ENCODE peak calls at places on chromosome 7, in nine cellular contexts. C, A, H, Q, X, I, N, L and K are unnamed samples.

GRCh38 chr7:149334930-149335329 is 72.9 kb downstream of the ZNF783 start:
- DNase-seq in C (no peak), A (peak; percentile 49), H (no peak), Q (no peak), X (no peak), I (peak; percentile 23), N (no peak), L (no peak), K (no peak)

GRCh38 chr7:135964254-135964653 is 12.9 kb downstream of the MTPN start:
- DNase-seq in C (no peak), A (peak; percentile 33), H (no peak), Q (no peak), X (no peak), I (peak; percentile 66), N (no peak), L (peak; percentile 7), K (no peak)

GRCh38 chr7:159015081-159015893 is 129.4 kb downstream of the VIPR2 start:
- DNase-seq in C (no peak), A (no peak), H (peak; percentile 95), Q (peak; percentile 54), X (peak; percentile 68), I (no peak), N (peak; percentile 97), L (no peak), K (peak; percentile 68)

GRCh38 chr7:107715531-107715930 is 28.4 kb upstream of the CBLL1 start:
- DNase-seq in C (no peak), A (no peak), H (no peak), Q (no peak), X (no peak), I (peak; percentile 64), N (no peak), L (peak; percentile 57), K (no peak)

GRCh38 chr7:4766666-4767530 is 8.5 kb upstream of the AP5Z1 start:
- DNase-seq in C (no peak), A (no peak), H (no peak), Q (no peak), X (no peak), I (no peak), N (no peak), L (no peak), K (no peak)

GRCh38 chr7:47218378-47219176 is 363.3 kb downstream of the TNS3 start:
- DNase-seq in C (no peak), A (peak; percentile 40), H (no peak), Q (peak; percentile 42), X (no peak), I (peak; percentile 41), N (no peak), L (no peak), K (no peak)

GRCh38 chr7:105006367-105007139 is 7.5 kb upstream of the KMT2E start:
- DNase-seq in C (peak; percentile 59), A (no peak), H (no peak), Q (peak; percentile 47), X (no peak), I (peak; percentile 34), N (no peak), L (no peak), K (no peak)

GRCh38 chr7:80277434-80278427 is 143.1 kb downstream of the GNAI1 start:
- DNase-seq in C (no peak), A (peak; percentile 53), H (no peak), Q (no peak), X (no peak), I (peak; percentile 59), N (no peak), L (peak; percentile 32), K (no peak)

DNA sequence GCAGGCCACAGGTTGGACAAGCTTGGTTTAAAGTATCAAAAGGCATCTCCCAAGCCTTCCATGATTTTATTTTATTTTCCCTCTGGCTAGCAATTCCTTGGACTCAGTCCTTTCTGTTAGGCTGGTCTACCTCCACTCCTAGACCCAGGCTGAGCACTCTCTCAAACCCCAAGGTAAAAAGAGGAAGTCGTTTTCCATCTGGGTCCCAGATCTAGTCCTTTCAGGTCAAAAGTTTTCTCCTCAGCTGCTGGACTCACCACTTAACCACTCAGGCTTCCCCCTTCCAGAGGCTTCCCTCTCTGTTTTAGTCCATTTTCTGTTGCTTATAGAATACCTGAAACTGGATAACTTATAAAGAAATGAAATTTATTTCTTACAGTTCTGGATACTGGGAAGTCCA is 252.3 kb upstream of the MKLN1 start:
- DNase-seq in C (no peak), A (no peak), H (no peak), Q (no peak), X (no peak), I (no peak), N (no peak), L (no peak), K (no peak)
- H3K4me1 ChIP-seq in C (no peaks in the 10 kb centered on the region), A (peaks cover 6% of the 10 kb centered on the region), H (peaks cover 23% of the 10 kb centered on the region), Q (peaks cover 4% of the 10 kb centered on the region), X (peaks cover 7% of the 10 kb centered on the region), I (peaks cover 12% of the 10 kb centered on the region), N (peaks cover 58% of the 10 kb centered on the region), L (peaks cover 17% of the 10 kb centered on the region), K (peaks cover 64% of the 10 kb centered on the region)

DNA sequence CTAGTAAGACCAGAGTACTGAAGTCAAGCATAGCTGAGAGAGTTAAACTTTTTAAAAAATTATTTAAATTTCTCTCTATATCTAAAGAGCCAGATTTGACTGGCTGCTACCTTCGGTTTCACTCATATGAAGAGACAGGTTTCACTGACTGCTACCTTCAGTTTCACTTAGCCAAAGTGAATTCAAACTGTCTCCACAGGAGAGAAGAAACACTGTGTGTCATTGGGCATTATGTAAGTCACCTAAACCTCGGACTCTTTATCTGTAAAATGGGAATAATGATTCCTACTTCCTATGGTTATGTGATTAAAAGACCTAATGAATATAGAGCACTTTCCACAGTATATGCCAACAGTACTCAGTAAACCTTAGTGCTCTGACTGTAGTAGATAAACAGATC is 41.6 kb upstream of the MET start:
- DNase-seq in C (no peak), A (no peak), H (no peak), Q (no peak), X (no peak), I (no peak), N (no peak), L (no peak), K (no peak)
- H3K4me1 ChIP-seq in C (no peaks in the 10 kb centered on the region), A (no peaks in the 10 kb centered on the region), H (peaks cover 2% of the 10 kb centered on the region), Q (no peaks in the 10 kb centered on the region), X (peaks cover 5% of the 10 kb centered on the region), I (no peaks in the 10 kb centered on the region), N (peaks cover 3% of the 10 kb centered on the region), L (peaks cover 7% of the 10 kb centered on the region), K (no peaks in the 10 kb centered on the region)

DNA sequence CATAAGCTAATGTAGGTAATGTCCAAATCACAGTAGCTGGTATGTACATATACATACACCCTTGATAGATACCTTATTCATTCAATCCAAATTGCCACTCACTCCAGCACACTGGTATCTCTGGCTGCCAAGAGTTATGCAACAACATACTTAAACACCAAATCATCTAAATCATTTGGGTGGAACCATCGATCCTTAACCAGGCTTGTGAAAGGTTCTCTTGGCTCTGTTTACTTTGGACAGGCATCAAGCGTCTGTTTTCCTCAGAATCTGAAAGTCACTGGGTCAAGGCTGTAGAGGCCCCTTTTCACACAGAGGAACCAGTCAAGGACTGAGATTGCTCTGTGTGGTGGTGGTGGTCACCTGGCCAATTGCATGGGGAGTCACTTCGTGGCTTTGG is 24.6 kb downstream of the JAZF1 start:
- DNase-seq in C (no peak), A (peak; percentile 54), H (no peak), Q (no peak), X (no peak), I (peak; percentile 83), N (no peak), L (peak; percentile 59), K (no peak)
- H3K4me1 ChIP-seq in C (no peaks in the 10 kb centered on the region), A (peaks cover 5% of the 10 kb centered on the region), H (peaks cover 2% of the 10 kb centered on the region), Q (no peaks in the 10 kb centered on the region), X (peaks cover 5% of the 10 kb centered on the region), I (peaks cover 12% of the 10 kb centered on the region), N (peaks cover 28% of the 10 kb centered on the region), L (peaks cover 34% of the 10 kb centered on the region), K (peaks cover 37% of the 10 kb centered on the region)

DNA sequence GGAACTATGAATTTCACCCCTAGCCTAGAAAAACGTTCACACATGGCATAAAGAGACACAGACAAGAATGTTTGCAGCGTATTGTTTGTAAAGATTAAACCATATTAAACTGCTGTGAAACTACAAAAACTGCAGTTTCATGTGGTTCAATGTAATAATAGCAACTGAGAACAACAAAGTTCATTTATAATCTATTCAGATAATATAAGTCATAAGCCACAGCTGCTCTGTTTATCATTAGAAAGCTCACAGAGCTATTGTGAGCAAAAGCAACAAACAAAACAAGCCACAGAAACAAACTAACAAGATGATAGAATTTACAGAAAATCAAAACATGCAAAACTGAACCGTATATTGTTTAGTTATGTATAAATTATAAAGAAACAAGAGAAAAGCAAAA is 113.5 kb downstream of the AHR start:
- DNase-seq in C (no peak), A (no peak), H (no peak), Q (no peak), X (no peak), I (no peak), N (no peak), L (no peak), K (no peak)
- H3K4me1 ChIP-seq in C (no peaks in the 10 kb centered on the region), A (peaks cover 7% of the 10 kb centered on the region), H (no peaks in the 10 kb centered on the region), Q (no peaks in the 10 kb centered on the region), X (peaks cover 1% of the 10 kb centered on the region), I (peaks cover 3% of the 10 kb centered on the region), N (no peaks in the 10 kb centered on the region), L (peaks cover 4% of the 10 kb centered on the region), K (peaks cover 21% of the 10 kb centered on the region)

DNA sequence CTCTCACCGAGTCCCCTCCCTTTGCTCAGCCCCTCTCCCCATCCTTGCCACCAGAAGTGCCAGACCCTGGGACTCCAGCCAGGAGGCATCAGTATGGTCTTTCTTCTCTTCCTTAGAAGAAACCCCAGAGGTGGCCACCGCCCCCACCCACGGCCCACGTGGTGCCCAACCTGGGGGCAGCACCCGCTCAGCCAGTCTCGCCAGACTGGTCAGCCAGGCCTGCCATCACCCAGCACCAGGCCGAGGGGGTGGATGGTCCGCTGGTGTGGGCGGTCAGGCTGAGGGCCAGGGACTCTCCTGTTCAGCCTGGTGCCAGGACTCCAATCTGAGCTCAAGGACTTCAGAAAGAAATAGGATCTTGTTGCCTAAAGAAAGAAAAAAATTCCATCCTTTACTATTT is 5.8 kb upstream of the CLDN4 start:
- DNase-seq in C (no peak), A (no peak), H (no peak), Q (peak; percentile 4), X (no peak), I (no peak), N (no peak), L (no peak), K (no peak)
- H3K4me1 ChIP-seq in C (peaks cover 9% of the 10 kb centered on the region), A (peaks cover 11% of the 10 kb centered on the region), H (peaks cover 1% of the 10 kb centered on the region), Q (peaks cover 43% of the 10 kb centered on the region), X (peaks cover 18% of the 10 kb centered on the region), I (peaks cover 17% of the 10 kb centered on the region), N (peaks cover 28% of the 10 kb centered on the region), L (peaks cover 14% of the 10 kb centered on the region), K (peaks cover 36% of the 10 kb centered on the region)